ENCODE peak calls at places on chromosomes 1 and 21, in ten cellular contexts. O, R, X, P, B, G, H, A, J and W are unnamed samples.
A peak's percentile ranks its signal among the peaks of the same experiment; 100 is the strongest.

GRCh38 chr1:13577846-13578245 is 5.8 kb upstream of the PDPN start:
- DNase-seq in H (no peak), X (no peak), J (no peak), O (no peak), B (no peak), R (no peak), A (no peak), G (no peak), P (no peak), W (no peak)

GRCh38 chr21:15063821-15064575 is 802 bp downstream of the NRIP1 start:
- DNase-seq in X (peak; percentile 68), A (peak; percentile 88), G (peak; percentile 46), R (no peak), O (peak; percentile 72), P (peak; percentile 36), B (no peak), J (peak; percentile 49), H (no peak), W (peak; percentile 57)

GRCh38 chr21:37670883-37671282 is 245.4 kb downstream of the KCNJ6 start:
- DNase-seq in B (no peak), A (no peak), G (no peak), R (no peak), P (no peak), O (no peak), H (no peak), X (no peak), J (peak; percentile 25), W (no peak)

GRCh38 chr21:43295016-43295958 is 126.5 kb downstream of the CRYAA start:
- DNase-seq in O (no peak), P (no peak), X (peak; percentile 9), J (no peak), H (no peak), A (no peak), G (no peak), B (no peak), R (no peak), W (no peak)

GRCh38 chr21:33162436-33162921 is 67.3 kb upstream of the IFNAR2 start:
- DNase-seq in P (no peak), A (no peak), R (no peak), G (no peak), J (no peak), X (no peak), B (no peak), O (no peak), H (no peak), W (no peak)

GRCh38 chr1:199295102-199295501 is 656.3 kb downstream of the PTPRC start:
- DNase-seq in O (peak; percentile 11), R (no peak), X (no peak), A (no peak), B (no peak), G (no peak), J (no peak), P (no peak), H (no peak), W (no peak)

GRCh38 chr1:93081716-93082115 is 2.6 kb downstream of the MTF2 start:
- DNase-seq in B (peak; percentile 50), G (no peak), H (no peak), J (peak; percentile 57), P (no peak), O (no peak), X (no peak), A (no peak), R (no peak), W (no peak)

GRCh38 chr1:24284156-24284471 is 35.0 kb upstream of the GRHL3 start:
- DNase-seq in B (no peak), G (no peak), H (no peak), R (no peak), O (no peak), P (no peak), A (no peak), J (peak; percentile 95), X (no peak), W (no peak)

GRCh38 chr1:201019321-201019977 is 4.1 kb downstream of the KIF21B start:
- DNase-seq in R (peak; percentile 83), P (no peak), G (no peak), J (peak; percentile 25), A (no peak), B (no peak), X (peak; percentile 42), O (no peak), H (peak; percentile 95), W (peak; percentile 54)

GRCh38 chr21:32705139-32705538 is 22.7 kb downstream of the SYNJ1 start:
- DNase-seq in P (no peak), H (no peak), O (no peak), X (no peak), G (no peak), J (no peak), R (no peak), A (no peak), B (no peak), W (no peak)

GRCh38 chr1:97918961-97919360 is 1.9 kb downstream of the DPYD start:
- DNase-seq in G (no peak), B (no peak), R (no peak), O (no peak), X (no peak), H (no peak), P (no peak), J (no peak), A (no peak), W (no peak)
- H3K27ac ChIP-seq in G (no peak overlapping the region), B (no peak overlapping the region), R (no peak overlapping the region), O (no peak overlapping the region), X (peak overlapping the region; percentile 95), H (no peak overlapping the region), P (peak overlapping the region; percentile 93), J (peak overlapping the region; percentile 72), A (no peak overlapping the region), W (peak overlapping the region; percentile 95)

GRCh38 chr1:117146067-117146466 is 24.5 kb upstream of the TRIM45 start:
- DNase-seq in H (no peak), G (no peak), P (no peak), O (no peak), A (no peak), R (no peak), X (no peak), B (no peak), J (no peak), W (no peak)

GRCh38 chr1:117146570-117147340 is 25.2 kb upstream of the TRIM45 start:
- DNase-seq in H (no peak), P (no peak), J (peak; percentile 73), B (peak; percentile 81), X (no peak), R (no peak), A (no peak), O (no peak), G (no peak), W (no peak)

GRCh38 chr1:117147856-117148588 is 26.5 kb upstream of the TRIM45 start:
- DNase-seq in J (peak; percentile 70), X (no peak), A (no peak), R (no peak), H (no peak), P (no peak), G (no peak), O (no peak), B (no peak), W (no peak)

GRCh38 chr1:117147341-117147831 is 25.8 kb upstream of the TRIM45 start:
- DNase-seq in G (no peak), A (no peak), H (no peak), J (peak; percentile 29), B (no peak), O (no peak), R (no peak), X (no peak), P (no peak), W (no peak)

GRCh38 chr1:117150316-117150715 is 28.8 kb upstream of the TRIM45 start:
- DNase-seq in G (no peak), X (no peak), R (no peak), J (no peak), A (no peak), O (no peak), B (no peak), P (no peak), H (no peak), W (no peak)
- TF ChIP-seq CTCF in G (peak; percentile 32), X (no peak), R (no peak), J (no peak), A (no peak), O (no peak), B (no peak), P (no peak), H (no peak), W (no peak)

DNA sequence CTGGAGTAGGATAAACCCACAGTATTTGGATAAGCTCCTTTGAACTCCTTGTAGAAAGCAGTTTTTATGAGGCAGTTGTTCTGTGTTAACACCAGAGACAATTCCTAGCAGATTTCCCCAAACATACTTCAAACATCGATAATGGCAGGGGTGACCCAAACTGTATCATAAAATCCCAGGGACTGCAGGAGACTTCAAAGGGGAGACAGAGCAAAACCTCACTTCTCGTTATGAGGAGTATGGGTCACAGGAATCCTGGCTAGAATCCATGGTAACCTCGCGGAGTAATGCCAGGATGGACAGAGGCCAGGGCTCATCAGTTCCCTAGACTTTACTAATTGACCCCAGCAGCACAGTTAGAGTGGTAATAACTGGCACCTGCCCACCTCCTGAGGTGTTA is 148.0 kb downstream of the DHRS3 start:
- DNase-seq in G (no peak), O (no peak), A (no peak), H (no peak), J (no peak), P (no peak), B (no peak), R (no peak), X (no peak), W (no peak)
- H3K27ac ChIP-seq in G (no peak overlapping the region), O (no peak overlapping the region), A (no peak overlapping the region), H (no peak overlapping the region), J (no peak overlapping the region), P (no peak overlapping the region), B (no peak overlapping the region), R (no peak overlapping the region), X (peak overlapping the region; percentile 40), W (no peak overlapping the region)

GRCh38 chr1:37862330-37862729 is 2.9 kb upstream of the MTF1 start:
- DNase-seq in A (no peak), H (peak; percentile 43), O (no peak), X (no peak), J (peak; percentile 75), R (no peak), P (no peak), B (no peak), G (no peak), W (no peak)

GRCh38 chr1:37861151-37861550 is 1.8 kb upstream of the MTF1 start:
- DNase-seq in R (no peak), J (peak; percentile 69), B (no peak), H (no peak), P (no peak), O (no peak), A (no peak), X (no peak), G (no peak), W (no peak)

GRCh38 chr1:37859507-37860345 is at the start of gene MTF1:
- DNase-seq in P (peak; percentile 97), X (peak; percentile 97), J (peak; percentile 97), G (peak; percentile 96), B (peak; percentile 87), H (peak; percentile 94), A (peak; percentile 99), R (peak; percentile 93), O (peak; percentile 99), W (peak; percentile 97)

GRCh38 chr1:37858931-37859506 is 373 bp downstream of the MTF1 start:
- DNase-seq in R (no peak), O (no peak), P (no peak), G (no peak), J (no peak), B (no peak), H (peak; percentile 43), X (no peak), A (peak; percentile 54), W (no peak)

DNA sequence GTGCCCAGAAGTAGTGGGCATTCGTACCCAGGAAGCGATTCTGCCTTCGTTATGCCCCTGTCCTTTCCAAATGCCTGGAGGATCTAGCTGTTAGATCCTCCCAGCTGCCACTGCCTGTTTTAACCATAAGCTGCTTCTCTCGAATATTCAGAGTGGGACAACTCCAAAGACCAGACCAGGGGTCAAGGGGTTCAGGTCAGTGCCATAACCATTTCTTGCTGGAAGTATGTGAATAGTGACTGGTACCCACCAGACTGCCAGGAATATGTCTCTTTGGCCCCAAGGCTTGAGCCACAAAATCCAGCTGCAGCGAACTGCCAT is 914 bp upstream of the MTF1 start:
- DNase-seq in P (no peak), O (no peak), B (no peak), J (no peak), R (no peak), G (no peak), H (no peak), X (no peak), A (no peak), W (no peak)
- TF ChIP-seq CTCF in P (no peak), O (no peak), B (no peak), J (no peak), R (peak; percentile 20), G (peak; percentile 34), H (no peak), X (peak; percentile 20), A (no peak), W (no peak)